ENCODE peak calls at places on chromosomes 1 and 21, in four cellular contexts. K is sciatic nerve, B is EH, X is nucleus accumbens. Y is an unnamed sample.

GRCh38 chr1:14113271-14113670 is 413.3 kb downstream of the PRDM2 start:
- DNase-seq in K (no peak), B (no peak), X (no peak), Y (no peak)

GRCh38 chr1:223715710-223716103 is 3.4 kb downstream of the CAPN2 start:
- DNase-seq in K (no peak), B (no peak), X (no peak), Y (no peak)

GRCh38 chr1:214164157-214164556 is 116.8 kb upstream of the SMYD2 start:
- DNase-seq in K (no peak), B (no peak), X (no peak), Y (no peak)

GRCh38 chr1:89622895-89623294 is 10.0 kb upstream of the LRRC8C start:
- DNase-seq in K (no peak), B (no peak), X (no peak), Y (no peak)

GRCh38 chr1:165943198-165943597 is 115.8 kb downstream of the UCK2 start:
- DNase-seq in K (no peak), B (no peak), X (no peak), Y (no peak)

GRCh38 chr1:96934282-96934681 is 212.7 kb downstream of the PTBP2 start:
- DNase-seq in K (no peak), B (no peak), X (no peak), Y (no peak)

GRCh38 chr1:18239671-18240070 is 132.1 kb downstream of the IGSF21 start:
- DNase-seq in K (no peak), B (no peak), X (no peak), Y (no peak)

GRCh38 chr1:15029786-15030185 is 123.8 kb upstream of the TMEM51 start:
- DNase-seq in K (no peak), B (no peak), X (no peak), Y (no peak)

GRCh38 chr1:2271841-2272655 is 43.9 kb downstream of the SKI start:
- DNase-seq in K (no peak), B (no peak), X (no peak), Y (no peak)

GRCh38 chr1:7680791-7681165 is 90.3 kb upstream of the VAMP3 start:
- DNase-seq in K (no peak), B (no peak), X (peak), Y (peak)

GRCh38 chr1:116164056-116164889 is 53.1 kb downstream of the MAB21L3 start:
- DNase-seq in K (no peak), B (peak), X (peak), Y (no peak)

GRCh38 chr1:31102501-31102950 is 37.0 kb upstream of the PUM1 start:
- DNase-seq in K (no peak), B (peak), X (no peak), Y (no peak)

GRCh38 chr1:183635112-183635605 is 424 bp downstream of the ARPC5 start:
- DNase-seq in K (peak), B (peak), X (peak), Y (peak)

GRCh38 chr1:212749924-212750535 is 41.5 kb downstream of the NSL1 start:
- DNase-seq in K (no peak), B (peak), X (no peak), Y (peak)

GRCh38 chr1:23020731-23021130 is 1.5 kb downstream of the KDM1A start:
- DNase-seq in K (no peak), B (no peak), X (no peak), Y (no peak)

GRCh38 chr21:39390212-39390765 is 41.4 kb upstream of the HMGN1 start:
- DNase-seq in K (no peak), B (no peak), X (no peak), Y (no peak)

Y was measured in midbrain.